ENCODE peak calls at places on chromosomes 2 and 18, in four cellular contexts. One of them, this sample, is unnamed.

GRCh38 chr2:210318891-210319290 is 3.9 kb upstream of the MYL1 start:
- DNase-seq in PC-9: no peak
- DNase-seq in H1: no peak
- DNase-seq in PC-3: no peak
- DNase-seq in this sample: peak; percentile 21

GRCh38 chr2:64479259-64480198 is 25.6 kb downstream of the LGALSL start:
- DNase-seq in PC-3: no peak
- DNase-seq in PC-9: no peak
- DNase-seq in H1: no peak
- DNase-seq in this sample: no peak

GRCh38 chr18:76450452-76450851 is 44.6 kb downstream of the ZNF516 start:
- DNase-seq in H1: no peak
- DNase-seq in PC-9: no peak
- DNase-seq in PC-3: peak; percentile 4
- DNase-seq in this sample: peak; percentile 68

GRCh38 chr2:169983506-169983905 is 156.3 kb downstream of the UBR3 start:
- DNase-seq in PC-3: no peak
- DNase-seq in H1: no peak
- DNase-seq in PC-9: no peak
- DNase-seq in this sample: peak; percentile 56

GRCh38 chr2:37784071-37784758 is 112.8 kb upstream of the CDC42EP3 start:
- DNase-seq in PC-3: no peak
- DNase-seq in PC-9: no peak
- DNase-seq in H1: no peak
- DNase-seq in this sample: no peak

GRCh38 chr2:136135924-136136906 is 18.3 kb upstream of the CXCR4 start:
- DNase-seq in PC-9: no peak
- DNase-seq in PC-3: no peak
- DNase-seq in H1: no peak
- DNase-seq in this sample: no peak

GRCh38 chr18:63233334-63233733 is 86.2 kb downstream of the BCL2 start:
- DNase-seq in H1: no peak
- DNase-seq in PC-9: no peak
- DNase-seq in PC-3: no peak
- DNase-seq in this sample: no peak

GRCh38 chr2:30862054-30862651 is 54.9 kb upstream of the CAPN13 start:
- DNase-seq in PC-3: peak; percentile 84
- DNase-seq in PC-9: peak; percentile 38
- DNase-seq in H1: peak; percentile 41
- DNase-seq in this sample: peak; percentile 92

GRCh38 chr2:86628091-86628522 is 4.4 kb upstream of the RNF103 start:
- DNase-seq in PC-9: no peak
- DNase-seq in PC-3: no peak
- DNase-seq in H1: no peak
- DNase-seq in this sample: no peak

GRCh38 chr2:65604246-65604645 is 171.8 kb upstream of the SPRED2 start:
- DNase-seq in PC-3: peak; percentile 44
- DNase-seq in H1: no peak
- DNase-seq in PC-9: no peak
- DNase-seq in this sample: peak; percentile 71

GRCh38 chr2:25726511-25726910 is 53.1 kb upstream of the DTNB start:
- DNase-seq in H1: no peak
- DNase-seq in PC-3: no peak
- DNase-seq in PC-9: no peak
- DNase-seq in this sample: no peak

GRCh38 chr18:67104700-67105284 is 411.7 kb downstream of the DSEL start:
- DNase-seq in H1: peak; percentile 25
- DNase-seq in PC-9: peak; percentile 23
- DNase-seq in PC-3: peak; percentile 80
- DNase-seq in this sample: peak; percentile 84

GRCh38 chr2:39394427-39395002 is 42.6 kb downstream of the MAP4K3 start:
- DNase-seq in PC-9: no peak
- DNase-seq in H1: no peak
- DNase-seq in PC-3: no peak
- DNase-seq in this sample: no peak

GRCh38 chr2:26913599-26914285 is 56.7 kb upstream of the MAPRE3 start:
- DNase-seq in PC-9: no peak
- DNase-seq in H1: no peak
- DNase-seq in PC-3: no peak
- DNase-seq in this sample: peak; percentile 65

GRCh38 chr2:104849618-104850097 is 4.3 kb upstream of the POU3F3 start:
- DNase-seq in H1: no peak
- DNase-seq in PC-9: peak; percentile 19
- DNase-seq in PC-3: peak; percentile 67
- DNase-seq in this sample: peak; percentile 83

GRCh38 chr18:21330122-21330701 is 88.2 kb downstream of the GREB1L start:
- DNase-seq in PC-9: peak; percentile 32
- DNase-seq in PC-3: peak; percentile 93
- DNase-seq in H1: no peak
- DNase-seq in this sample: peak; percentile 71

GRCh38 chr2:8145385-8145784 is 536.5 kb upstream of the ID2 start:
- DNase-seq in PC-9: no peak
- DNase-seq in H1: no peak
- DNase-seq in PC-3: no peak
- DNase-seq in this sample: no peak

GRCh38 chr2:19687260-19687659 is 214.5 kb downstream of the TTC32 start:
- DNase-seq in PC-3: peak; percentile 14
- DNase-seq in PC-9: no peak
- DNase-seq in H1: no peak
- DNase-seq in this sample: no peak

GRCh38 chr2:155145758-155146229 is 447.3 kb downstream of the KCNJ3 start:
- DNase-seq in PC-3: no peak
- DNase-seq in H1: no peak
- DNase-seq in PC-9: no peak
- DNase-seq in this sample: no peak

GRCh38 chr2:65277118-65277517 is 49.5 kb downstream of the ACTR2 start:
- DNase-seq in H1: no peak
- DNase-seq in PC-9: no peak
- DNase-seq in PC-3: no peak
- DNase-seq in this sample: no peak

GRCh38 chr2:78355967-78356366 is 669.5 kb upstream of the REG3G start:
- DNase-seq in PC-9: no peak
- DNase-seq in PC-3: no peak
- DNase-seq in H1: no peak
- DNase-seq in this sample: no peak

GRCh38 chr18:63207154-63207790 is 112.3 kb downstream of the BCL2 start:
- DNase-seq in PC-9: no peak
- DNase-seq in H1: no peak
- DNase-seq in PC-3: no peak
- DNase-seq in this sample: no peak

DNA sequence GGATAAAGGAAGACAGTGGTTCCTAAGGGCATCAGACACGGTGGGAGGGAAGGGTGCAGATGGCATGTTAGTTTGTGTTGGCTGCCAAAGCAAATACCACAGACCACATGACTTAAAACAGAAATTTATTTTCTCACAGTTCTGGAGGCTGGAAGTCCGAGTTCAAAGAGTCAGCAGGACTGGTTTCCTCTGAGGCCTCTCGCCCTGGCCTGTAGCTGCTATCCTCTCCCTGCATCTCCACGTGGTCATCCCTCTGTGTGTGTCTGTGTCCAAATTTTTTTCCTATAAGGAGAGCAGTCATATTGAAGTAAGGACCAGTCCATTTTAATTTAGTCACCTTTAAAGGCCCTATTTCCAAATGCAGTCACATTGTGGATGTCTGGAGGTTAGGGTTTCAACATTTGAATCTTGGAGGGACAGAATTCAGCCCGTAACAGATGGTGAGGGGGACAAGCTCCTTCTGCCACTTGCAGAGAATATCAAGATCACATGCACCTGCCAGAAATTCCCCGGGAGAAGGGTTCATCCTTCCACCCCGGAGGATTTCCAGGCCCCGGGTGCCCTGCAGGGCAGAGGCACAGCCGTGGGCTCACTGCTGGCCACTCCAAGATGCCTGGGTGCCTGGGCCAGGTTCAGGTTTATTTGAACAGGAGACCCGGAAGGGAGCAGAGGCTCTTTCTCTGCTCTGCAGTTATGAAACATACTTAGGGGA is 38.0 kb upstream of the MGAT4A start:
- DNase-seq in PC-9: peak; percentile 32
- DNase-seq in PC-3: peak; percentile 52
- DNase-seq in H1: no peak
- DNase-seq in this sample: peak; percentile 13
- H3K4me1 ChIP-seq in PC-9: peaks cover 34% of the 10 kb centered on the region
- H3K4me1 ChIP-seq in PC-3: peaks cover 18% of the 10 kb centered on the region
- H3K4me1 ChIP-seq in H1: peaks cover 2% of the 10 kb centered on the region
- H3K4me1 ChIP-seq in this sample: no peaks in the 10 kb centered on the region

GRCh38 chr18:48723016-48723415 is 184.2 kb downstream of the CTIF start:
- DNase-seq in PC-9: no peak
- DNase-seq in PC-3: no peak
- DNase-seq in H1: no peak
- DNase-seq in this sample: no peak
- H2AFZ ChIP-seq in PC-9: no peak overlapping the region
- H2AFZ ChIP-seq in PC-3: no peak overlapping the region
- H2AFZ ChIP-seq in H1: no peak overlapping the region
- H2AFZ ChIP-seq in this sample: no peak overlapping the region

GRCh38 chr18:79682896-79683625 is 3.5 kb downstream of the CTDP1 start:
- DNase-seq in PC-9: no peak
- DNase-seq in H1: no peak
- DNase-seq in PC-3: no peak
- DNase-seq in this sample: no peak
- H3K4me1 ChIP-seq in PC-9: peaks cover 12% of the 10 kb centered on the region
- H3K4me1 ChIP-seq in H1: peaks cover 8% of the 10 kb centered on the region
- H3K4me1 ChIP-seq in PC-3: peaks cover 19% of the 10 kb centered on the region
- H3K4me1 ChIP-seq in this sample: peaks cover 5% of the 10 kb centered on the region

GRCh38 chr2:195363496-195363895 is 293.5 kb upstream of the SLC39A10 start:
- DNase-seq in H1: no peak
- DNase-seq in PC-9: no peak
- DNase-seq in PC-3: peak; percentile 69
- DNase-seq in this sample: peak; percentile 78
- H2AFZ ChIP-seq in H1: no peak overlapping the region
- H2AFZ ChIP-seq in PC-9: no peak overlapping the region
- H2AFZ ChIP-seq in PC-3: no peak overlapping the region
- H2AFZ ChIP-seq in this sample: no peak overlapping the region

This sample was measured in GM23248.